ENCODE peak calls at places on chromosomes 4 and X, in four cellular contexts. One of them, this sample, is unnamed.

GRCh38 chr4:83217721-83218522 is 66.7 kb downstream of the COQ2 start:
- DNase-seq in CD8-positive, alpha-beta memory T cell: peak
- DNase-seq in NCI-H1436: peak
- DNase-seq in MCF 10A: no peak
- DNase-seq in this sample: peak

GRCh38 chrX:20412871-20413486 is 146.3 kb upstream of the RPS6KA3 start:
- DNase-seq in CD8-positive, alpha-beta memory T cell: peak
- DNase-seq in NCI-H1436: no peak
- DNase-seq in MCF 10A: no peak
- DNase-seq in this sample: no peak

GRCh38 chr4:41747230-41748055 is 1.1 kb downstream of the PHOX2B start:
- DNase-seq in CD8-positive, alpha-beta memory T cell: no peak
- DNase-seq in NCI-H1436: no peak
- DNase-seq in MCF 10A: no peak
- DNase-seq in this sample: no peak

GRCh38 chr4:3436048-3436797 is 5.5 kb upstream of the HGFAC start:
- DNase-seq in CD8-positive, alpha-beta memory T cell: no peak
- DNase-seq in NCI-H1436: no peak
- DNase-seq in MCF 10A: peak
- DNase-seq in this sample: peak

GRCh38 chr4:62399242-62399641 is 1199.1 kb downstream of the ADGRL3 start:
- DNase-seq in CD8-positive, alpha-beta memory T cell: no peak
- DNase-seq in NCI-H1436: no peak
- DNase-seq in MCF 10A: no peak
- DNase-seq in this sample: no peak

GRCh38 chr4:130395871-130396270 is 1299.9 kb downstream of the C4orf33 start:
- DNase-seq in CD8-positive, alpha-beta memory T cell: no peak
- DNase-seq in NCI-H1436: no peak
- DNase-seq in MCF 10A: peak
- DNase-seq in this sample: peak

GRCh38 chr4:110484767-110485166 is 8.8 kb downstream of the ENPEP start:
- DNase-seq in CD8-positive, alpha-beta memory T cell: no peak
- DNase-seq in NCI-H1436: no peak
- DNase-seq in MCF 10A: peak
- DNase-seq in this sample: peak

GRCh38 chr4:155946486-155946885 is 7.2 kb downstream of the CTSO start:
- DNase-seq in CD8-positive, alpha-beta memory T cell: no peak
- DNase-seq in NCI-H1436: no peak
- DNase-seq in MCF 10A: peak
- DNase-seq in this sample: no peak

GRCh38 chr4:25834411-25835107 is 28.2 kb downstream of the SEL1L3 start:
- DNase-seq in CD8-positive, alpha-beta memory T cell: no peak
- DNase-seq in NCI-H1436: no peak
- DNase-seq in MCF 10A: no peak
- DNase-seq in this sample: no peak

GRCh38 chrX:107559506-107559905 is 68.8 kb upstream of the PRPS1 start:
- DNase-seq in CD8-positive, alpha-beta memory T cell: no peak
- DNase-seq in NCI-H1436: no peak
- DNase-seq in MCF 10A: no peak
- DNase-seq in this sample: no peak

GRCh38 chr4:76459291-76459723 is 24.3 kb downstream of the SHROOM3 start:
- DNase-seq in CD8-positive, alpha-beta memory T cell: no peak
- DNase-seq in NCI-H1436: no peak
- DNase-seq in MCF 10A: peak
- DNase-seq in this sample: peak

GRCh38 chrX:41621236-41621651 is 67.5 kb upstream of the GPR34 start:
- DNase-seq in CD8-positive, alpha-beta memory T cell: no peak
- DNase-seq in NCI-H1436: no peak
- DNase-seq in MCF 10A: no peak
- DNase-seq in this sample: peak

GRCh38 chr4:172489896-172490295 is 676.7 kb downstream of the GALNTL6 start:
- DNase-seq in CD8-positive, alpha-beta memory T cell: no peak
- DNase-seq in NCI-H1436: no peak
- DNase-seq in MCF 10A: no peak
- DNase-seq in this sample: no peak

GRCh38 chr4:55553442-55553841 is 6.7 kb upstream of the CLOCK start:
- DNase-seq in CD8-positive, alpha-beta memory T cell: peak
- DNase-seq in NCI-H1436: no peak
- DNase-seq in MCF 10A: no peak
- DNase-seq in this sample: no peak

GRCh38 chr4:113293673-113294072 is 244.2 kb downstream of the ANK2 start:
- DNase-seq in CD8-positive, alpha-beta memory T cell: no peak
- DNase-seq in NCI-H1436: no peak
- DNase-seq in MCF 10A: no peak
- DNase-seq in this sample: no peak